ENCODE peak calls at places on chromosome 1, in four cellular contexts. H is K562, M is HCT116, A is HepG2. W is an unnamed sample.

GRCh38 chr1:183416850-183417690 is 1.1 kb downstream of the NMNAT2 start:
- DNase-seq in M (no peak), A (no peak), H (peak; percentile 28), W (no peak)

GRCh38 chr1:67685558-67686271 is 714 bp downstream of the GADD45A start:
- DNase-seq in M (no peak), A (no peak), H (peak; percentile 62), W (no peak)

GRCh38 chr1:162823231-162823630 is 32.7 kb downstream of the HSD17B7 start:
- DNase-seq in M (no peak), A (no peak), H (no peak), W (no peak)

GRCh38 chr1:225650198-225650597 is 2.7 kb downstream of the ENAH start:
- DNase-seq in A (no peak), M (no peak), H (no peak), W (no peak)

GRCh38 chr1:50974618-50974935 is 4.5 kb downstream of the CDKN2C start:
- DNase-seq in A (no peak), M (no peak), H (no peak), W (no peak)

GRCh38 chr1:210315529-210315928 is 13.2 kb upstream of the HHAT start:
- DNase-seq in M (no peak), H (no peak), A (no peak), W (no peak)

GRCh38 chr1:47918257-47918867 is 78.8 kb downstream of the TRABD2B start:
- DNase-seq in A (peak; percentile 91), H (peak; percentile 17), M (no peak), W (no peak)

GRCh38 chr1:22848374-22848773 is 124.3 kb downstream of the LACTBL1 start:
- DNase-seq in M (no peak), H (no peak), A (no peak), W (no peak)

GRCh38 chr1:3680488-3681230 is 28.3 kb downstream of the TP73 start:
- DNase-seq in M (no peak), A (no peak), H (peak; percentile 29), W (no peak)

GRCh38 chr1:232695626-232696025 is 65.7 kb upstream of the SIPA1L2 start:
- DNase-seq in H (no peak), A (no peak), M (no peak), W (no peak)

GRCh38 chr1:85463666-85464496 is 1.1 kb downstream of the DDAH1 start:
- DNase-seq in M (no peak), A (peak; percentile 4), H (no peak), W (no peak)

GRCh38 chr1:119808491-119808890 is 2.8 kb downstream of the REG4 start:
- DNase-seq in M (no peak), A (no peak), H (no peak), W (no peak)

GRCh38 chr1:225998560-225999226 is 450 bp downstream of the SDE2 start:
- DNase-seq in H (peak; percentile 66), A (peak; percentile 29), M (no peak), W (no peak)

GRCh38 chr1:116485071-116485735 is 85.6 kb downstream of the CD58 start:
- DNase-seq in A (peak; percentile 88), M (peak; percentile 73), H (peak; percentile 95), W (no peak)

GRCh38 chr1:231381729-231382128 is 40.4 kb downstream of the EGLN1 start:
- DNase-seq in M (no peak), A (no peak), H (no peak), W (no peak)

GRCh38 chr1:239888639-239889038 is 203.0 kb upstream of the FMN2 start:
- DNase-seq in A (no peak), M (no peak), H (no peak), W (no peak)

GRCh38 chr1:62425041-62425440 is 11.8 kb upstream of the USP1 start:
- DNase-seq in H (peak; percentile 15), A (peak; percentile 50), M (no peak), W (no peak)

GRCh38 chr1:186152227-186152944 is 222.7 kb downstream of the TPR start:
- DNase-seq in M (peak; percentile 54), A (no peak), H (no peak), W (no peak)

GRCh38 chr1:201355471-201355870 is 22.0 kb downstream of the TNNT2 start:
- DNase-seq in A (no peak), H (no peak), M (no peak), W (no peak)

GRCh38 chr1:170604065-170604464 is 59.9 kb upstream of the PRRX1 start:
- DNase-seq in A (no peak), M (no peak), H (no peak), W (no peak)

GRCh38 chr1:153616144-153616884 is at the start of gene S100A14:
- DNase-seq in A (no peak), H (no peak), M (peak; percentile 59), W (no peak)

GRCh38 chr1:75796376-75797272 is at the start of gene MSH4:
- DNase-seq in A (peak; percentile 33), M (no peak), H (peak; percentile 82), W (no peak)

GRCh38 chr1:51644533-51645197 is 27.8 kb downstream of the OSBPL9 start:
- DNase-seq in H (no peak), M (peak; percentile 48), A (no peak), W (no peak)

GRCh38 chr1:58964880-58965279 is 181.0 kb upstream of the JUN start:
- DNase-seq in A (peak; percentile 51), H (no peak), M (no peak), W (no peak)

GRCh38 chr1:79128726-79129125 is 122.2 kb upstream of the ADGRL4 start:
- DNase-seq in A (no peak), M (no peak), H (no peak), W (peak; percentile 46)
- TF ChIP-seq POLR2AphosphoS5 in A (no peak), M (no peak), H (no peak), W (no peak)

GRCh38 chr1:218816999-218817398 is 356.7 kb upstream of the LYPLAL1 start:
- DNase-seq in M (no peak), H (no peak), A (no peak), W (no peak)
- TF ChIP-seq REST in M (no peak), H (no peak), A (no peak), W (no peak)

GRCh38 chr1:206419250-206419649 is 51.0 kb upstream of the IKBKE start:
- DNase-seq in M (no peak), H (peak; percentile 44), A (no peak), W (no peak)
- TF ChIP-seq TCF7L2 in M (no peak), H (no peak), A (no peak), W (no peak)

GRCh38 chr1:161214374-161214773 is 721 bp upstream of the FCER1G start:
- DNase-seq in A (no peak), M (no peak), H (no peak), W (no peak)

GRCh38 chr1:161217831-161218230 is 2.7 kb downstream of the FCER1G start:
- DNase-seq in H (no peak), A (no peak), M (no peak), W (no peak)

GRCh38 chr1:161218301-161219077 is 3.4 kb downstream of the FCER1G start:
- DNase-seq in M (no peak), H (no peak), A (peak; percentile 88), W (no peak)

GRCh38 chr1:161216945-161217712 is 2.0 kb downstream of the FCER1G start:
- DNase-seq in A (peak; percentile 59), M (no peak), H (no peak), W (no peak)

GRCh38 chr1:161215079-161215478 is at the start of gene FCER1G:
- DNase-seq in H (no peak), A (no peak), M (no peak), W (no peak)
- TF ChIP-seq POLR2AphosphoS5 in H (no peak), A (no peak), M (peak; percentile 29), W (peak; percentile 53)

GRCh38 chr1:31760422-31760900 is 3.7 kb downstream of the ADGRB2 start:
- DNase-seq in A (no peak), M (no peak), H (no peak), W (no peak)
- TF ChIP-seq REST in A (no peak), M (no peak), H (no peak), W (no peak)

DNA sequence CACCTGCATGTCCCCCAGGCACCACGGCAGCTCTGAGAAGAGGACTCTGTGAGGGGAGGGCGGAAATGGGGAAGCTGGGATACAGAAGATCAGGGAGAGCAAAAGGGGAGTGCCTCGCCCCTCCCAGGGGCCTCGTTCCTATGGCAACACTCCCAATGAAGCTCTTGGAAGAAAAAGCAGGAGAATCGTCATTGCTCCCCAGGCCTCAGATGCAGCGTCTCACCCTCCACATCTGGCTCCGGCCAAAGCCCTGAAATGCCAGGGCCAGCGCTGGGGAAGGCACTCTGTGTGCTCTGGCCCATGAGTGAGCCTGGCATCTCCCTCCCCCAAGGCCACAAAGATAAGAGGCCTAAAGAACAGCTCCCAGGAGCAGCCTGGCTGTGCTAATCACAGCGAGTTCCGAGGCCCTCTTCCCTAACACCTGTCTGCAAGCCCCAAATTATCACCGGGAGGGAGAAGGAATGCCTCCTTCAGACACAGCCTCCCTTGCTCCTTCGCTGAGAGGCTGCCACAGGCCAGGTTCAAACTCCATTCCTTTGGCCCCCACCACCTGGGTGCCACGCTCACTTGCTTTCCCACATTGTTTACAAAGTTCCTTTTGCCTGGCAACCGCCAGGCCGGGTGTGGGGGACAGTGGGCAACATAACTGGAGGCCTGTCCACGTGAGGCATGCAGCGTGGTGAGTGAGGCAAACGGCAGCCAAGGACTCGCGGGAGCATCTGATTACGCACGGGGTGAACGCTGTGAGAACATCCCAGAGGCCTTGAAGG is 27.8 kb downstream of the ECE1 start:
- DNase-seq in H (peak; percentile 56), M (no peak), A (peak; percentile 45), W (no peak)
- TF ChIP-seq TCF7L2 in H (no peak), M (no peak), A (no peak), W (no peak)

GRCh38 chr1:25257176-25257575 is 9.9 kb upstream of the RSRP1 start:
- DNase-seq in M (no peak), A (no peak), H (no peak), W (no peak)

GRCh38 chr1:25255711-25256577 is 8.7 kb upstream of the RSRP1 start:
- DNase-seq in A (no peak), H (no peak), M (no peak), W (no peak)

GRCh38 chr1:25256578-25257129 is 9.4 kb upstream of the RSRP1 start:
- DNase-seq in H (peak; percentile 50), M (no peak), A (no peak), W (no peak)

GRCh38 chr1:25247829-25248754 is 838 bp upstream of the RSRP1 start:
- DNase-seq in H (no peak), A (no peak), M (no peak), W (no peak)

GRCh38 chr1:25253911-25254310 is 6.7 kb upstream of the RSRP1 start:
- DNase-seq in M (no peak), H (no peak), A (no peak), W (peak; percentile 71)
- TF ChIP-seq POLR2AphosphoS5 in M (no peak), H (no peak), A (no peak), W (no peak)

GRCh38 chr1:202698276-202698675 is 12.0 kb downstream of the SYT2 start:
- DNase-seq in H (no peak), M (no peak), A (no peak), W (no peak)
- TF ChIP-seq REST in H (no peak), M (no peak), A (no peak), W (no peak)

DNA sequence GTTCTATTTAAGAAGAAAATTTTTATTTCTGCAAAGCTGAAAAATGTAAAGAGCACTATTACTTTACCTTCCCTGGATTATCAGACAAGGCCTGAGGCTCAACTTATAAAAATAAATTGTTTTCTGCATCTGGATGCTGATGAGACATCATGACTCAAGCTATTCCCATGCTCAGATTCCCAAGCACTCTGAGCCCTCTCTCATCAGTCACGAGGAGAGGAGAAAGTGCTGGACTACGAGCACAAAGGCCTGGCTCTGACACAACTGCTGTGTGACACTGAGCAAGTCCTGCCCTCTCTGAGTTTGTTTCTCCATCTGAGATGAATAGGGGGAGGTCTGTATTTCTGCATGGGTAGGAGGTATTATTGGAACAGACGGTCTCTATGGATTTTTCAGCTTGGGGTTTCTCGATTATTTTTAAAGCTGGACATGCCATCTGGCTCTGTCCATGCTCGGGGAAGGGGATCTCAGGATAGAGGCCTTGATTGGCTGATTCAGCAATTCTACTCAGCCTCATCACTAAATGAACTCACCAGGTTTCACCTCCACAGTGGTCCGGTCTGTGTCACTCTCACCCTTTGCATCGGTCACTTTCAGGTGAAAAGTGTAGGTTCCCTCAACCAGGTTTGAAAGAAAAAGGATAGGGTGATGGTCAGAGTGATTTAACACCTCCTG is 107.7 kb downstream of the KIAA0319L start:
- DNase-seq in M (no peak), H (no peak), A (no peak), W (peak; percentile 56)
- TF ChIP-seq TCF7L2 in M (no peak), H (no peak), A (no peak), W (no peak)